ENCODE peak calls at places on chromosomes 4 and X, in ten cellular contexts. U is skeletal muscle cell, M is thoracic aorta, S is WERI-Rb-1, O is iris pigment epithelial cell, C is NCI-H510A treated with DMSO at 0.1 percent for 48 hours, R is neural crest cell, F is mucosa of gallbladder, P is ACHN, X is retinal pigment epithelial cell. V is an unnamed sample.

GRCh38 chr4:158155656-158156356 is 17.0 kb downstream of the GASK1B start:
- DNase-seq in U (no peak), M (no peak), S (no peak), O (no peak), C (peak), R (no peak), F (no peak), P (no peak), X (no peak), V (peak)

GRCh38 chr4:46844325-46844917 is 64.6 kb downstream of the COX7B2 start:
- DNase-seq in U (peak), M (peak), S (peak), O (peak), C (peak), R (peak), F (peak), P (peak), X (peak), V (peak)

GRCh38 chr4:90951037-90951436 is 823.8 kb downstream of the CCSER1 start:
- DNase-seq in U (peak), M (no peak), S (no peak), O (peak), C (peak), R (no peak), F (peak), P (peak), X (peak), V (peak)

GRCh38 chr4:146522862-146523205 is 1.1 kb upstream of the SLC10A7 start:
- DNase-seq in U (no peak), M (no peak), S (no peak), O (peak), C (no peak), R (no peak), F (no peak), P (peak), X (no peak), V (no peak)

GRCh38 chrX:13473666-13474516 is 95.5 kb upstream of the EGFL6 start:
- DNase-seq in U (no peak), M (no peak), S (no peak), O (no peak), C (no peak), R (no peak), F (no peak), P (no peak), X (no peak), V (no peak)

GRCh38 chr4:26311633-26312032 is 9.2 kb upstream of the RBPJ start:
- DNase-seq in U (no peak), M (no peak), S (no peak), O (no peak), C (no peak), R (no peak), F (no peak), P (no peak), X (no peak), V (no peak)

GRCh38 chr4:121943941-121944340 is 7.9 kb downstream of the TRPC3 start:
- DNase-seq in U (no peak), M (no peak), S (peak), O (no peak), C (no peak), R (peak), F (no peak), P (no peak), X (no peak), V (no peak)

GRCh38 chr4:792729-793108 is 33.2 kb downstream of the CPLX1 start:
- DNase-seq in U (no peak), M (no peak), S (no peak), O (no peak), C (no peak), R (no peak), F (no peak), P (no peak), X (no peak), V (no peak)

GRCh38 chr4:73832651-73833237 is 3.7 kb upstream of the CXCL6 start:
- DNase-seq in U (no peak), M (no peak), S (no peak), O (peak), C (no peak), R (no peak), F (no peak), P (no peak), X (peak), V (peak)

GRCh38 chr4:183721207-183722081 is 62.4 kb downstream of the TRAPPC11 start:
- DNase-seq in U (no peak), M (no peak), S (no peak), O (peak), C (no peak), R (no peak), F (peak), P (no peak), X (no peak), V (peak)

GRCh38 chr4:8321220-8321619 is 51.7 kb downstream of the HTRA3 start:
- DNase-seq in U (no peak), M (no peak), S (no peak), O (no peak), C (no peak), R (no peak), F (no peak), P (no peak), X (no peak), V (no peak)

GRCh38 chrX:7083468-7084396 is 63.8 kb upstream of the STS start:
- DNase-seq in U (peak), M (no peak), S (no peak), O (peak), C (no peak), R (no peak), F (no peak), P (peak), X (peak), V (peak)

GRCh38 chrX:111349934-111350333 is 62.1 kb downstream of the DCX start:
- DNase-seq in U (no peak), M (no peak), S (no peak), O (no peak), C (no peak), R (no peak), F (no peak), P (no peak), X (no peak), V (no peak)

V was measured in astrocyte.